ENCODE peak calls at places on chromosome 20, in five cellular contexts. M is GM23248, V is hepatocyte, Y is SK-N-SH, R is MM.1S. U is an unnamed sample.
A peak's percentile ranks its signal among the peaks of the same experiment; 100 is the strongest.

GRCh38 chr20:47785900-47786762 is 850 bp upstream of the SULF2 start:
- DNase-seq in V (peak; percentile 87), M (peak; percentile 84), R (peak; percentile 88), Y (peak; percentile 86), U (peak; percentile 90)

GRCh38 chr20:25676164-25676809 is 20.4 kb downstream of the ZNF337 start:
- DNase-seq in M (peak; percentile 82), V (peak; percentile 46), Y (no peak), R (no peak), U (peak; percentile 72)

GRCh38 chr20:58256842-58257241 is 28.4 kb upstream of the ANKRD60 start:
- DNase-seq in R (no peak), M (no peak), Y (no peak), V (no peak), U (no peak)

GRCh38 chr20:49867453-49868215 is 47.7 kb downstream of the SPATA2 start:
- DNase-seq in M (no peak), V (no peak), R (no peak), Y (no peak), U (no peak)

GRCh38 chr20:45345104-45345936 is 2.9 kb downstream of the SDC4 start:
- DNase-seq in R (no peak), V (no peak), Y (no peak), M (no peak), U (peak; percentile 95)

GRCh38 chr20:11686900-11687543 is 230.7 kb upstream of the BTBD3 start:
- DNase-seq in V (peak; percentile 46), Y (no peak), R (no peak), M (peak; percentile 27), U (peak; percentile 25)

GRCh38 chr20:59159091-59159821 is 4.4 kb upstream of the ZNF831 start:
- DNase-seq in Y (no peak), M (no peak), R (no peak), V (no peak), U (peak; percentile 15)

GRCh38 chr20:58106143-58106750 is 122.2 kb downstream of the ANKRD60 start:
- DNase-seq in M (peak; percentile 21), Y (no peak), V (no peak), R (no peak), U (no peak)

GRCh38 chr20:47934761-47935160 is 149.5 kb upstream of the SULF2 start:
- DNase-seq in R (peak; percentile 63), V (no peak), M (no peak), Y (no peak), U (peak; percentile 96)

GRCh38 chr20:62306440-62307187 is 3.8 kb downstream of the ADRM1 start:
- DNase-seq in Y (no peak), R (no peak), V (no peak), M (no peak), U (no peak)

GRCh38 chr20:50592282-50593004 is 82.3 kb downstream of the PTPN1 start:
- DNase-seq in M (no peak), V (no peak), R (no peak), Y (no peak), U (no peak)

GRCh38 chr20:25632940-25633790 is 9.4 kb upstream of the NANP start:
- DNase-seq in R (no peak), M (peak; percentile 80), Y (no peak), V (no peak), U (peak; percentile 94)

GRCh38 chr20:36904690-36905089 is 28.8 kb downstream of the TLDC2 start:
- DNase-seq in R (no peak), Y (no peak), V (no peak), M (no peak), U (no peak)

GRCh38 chr20:38893485-38894090 is 32.6 kb upstream of the FAM83D start:
- DNase-seq in R (peak; percentile 83), M (peak; percentile 63), Y (peak; percentile 91), V (peak; percentile 79), U (peak; percentile 75)

GRCh38 chr20:51220293-51220706 is 197.4 kb upstream of the KCNG1 start:
- DNase-seq in R (no peak), M (peak; percentile 49), Y (peak; percentile 52), V (peak; percentile 22), U (peak; percentile 65)

DNA sequence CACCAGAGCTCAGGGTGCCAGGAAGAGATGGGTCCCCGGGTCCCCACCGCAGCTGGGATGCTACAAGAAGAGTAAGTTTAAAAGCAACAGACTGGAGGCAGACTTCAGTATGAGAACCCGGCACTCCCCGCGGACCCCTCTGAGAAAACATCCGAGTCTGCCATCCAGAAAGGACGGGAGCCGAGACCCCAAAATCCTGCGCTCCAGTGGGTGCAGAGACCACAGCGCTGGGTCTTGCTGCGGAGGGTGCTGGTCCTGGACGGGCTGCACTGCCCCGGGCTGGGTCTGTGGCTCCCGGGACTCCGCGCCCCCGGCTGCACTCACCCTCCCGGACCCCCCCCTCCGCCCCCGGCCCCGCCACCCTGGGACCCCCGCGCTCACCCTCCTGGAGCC is 304 bp downstream of the HELZ2 start:
- DNase-seq in M (peak; percentile 36), V (no peak), Y (no peak), R (no peak), U (no peak)
- H3K9me2 ChIP-seq in M (no peaks in the 10 kb centered on the region), V (no peaks in the 10 kb centered on the region), Y (no peaks in the 10 kb centered on the region), R (no peaks in the 10 kb centered on the region), U (no peaks in the 10 kb centered on the region)

GRCh38 chr20:574297-574942 is 30.8 kb upstream of the CSNK2A1 start:
- DNase-seq in Y (no peak), R (no peak), V (no peak), M (no peak), U (no peak)

GRCh38 chr20:575230-575629 is 31.6 kb upstream of the CSNK2A1 start:
- DNase-seq in M (no peak), V (no peak), R (no peak), Y (no peak), U (no peak)

GRCh38 chr20:576156-576555 is 32.6 kb upstream of the CSNK2A1 start:
- DNase-seq in V (no peak), R (no peak), Y (no peak), M (no peak), U (no peak)

GRCh38 chr20:573414-574296 is 30.1 kb upstream of the CSNK2A1 start:
- DNase-seq in Y (no peak), V (no peak), R (no peak), M (no peak), U (no peak)

DNA sequence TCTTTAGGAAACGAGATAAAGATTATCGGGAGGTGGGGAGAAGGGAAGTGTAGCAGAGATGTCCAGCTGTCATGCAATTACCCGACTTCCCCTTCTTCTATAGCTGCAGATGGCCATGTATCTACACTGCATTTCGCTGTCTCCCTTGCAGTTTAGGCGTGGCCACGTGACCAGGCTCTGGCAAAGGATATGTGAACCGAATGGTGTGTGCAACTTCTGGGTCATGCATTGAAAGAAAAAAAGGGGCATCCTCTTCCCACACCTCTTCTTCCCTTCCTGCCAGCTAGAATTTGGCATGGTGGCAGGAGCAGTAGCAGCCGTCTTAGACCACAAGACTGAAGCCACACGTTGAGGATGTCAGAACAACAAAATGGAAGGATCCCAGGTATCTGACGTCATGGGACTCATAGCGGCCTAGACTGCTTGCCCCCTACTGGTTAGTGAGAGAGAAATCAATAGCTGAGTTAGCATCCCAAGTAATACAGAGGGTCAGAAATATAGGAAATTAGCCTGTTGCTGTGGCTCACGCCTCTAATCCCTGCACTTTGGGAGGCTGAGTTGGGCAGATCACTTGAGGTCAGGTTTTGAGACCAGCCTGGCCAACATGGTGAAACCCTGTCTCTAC is 32.8 kb downstream of the TCF15 start:
- DNase-seq in M (peak; percentile 55), Y (no peak), V (no peak), R (no peak), U (peak; percentile 22)
- H3K9me2 ChIP-seq in M (no peaks in the 10 kb centered on the region), Y (no peaks in the 10 kb centered on the region), V (no peaks in the 10 kb centered on the region), R (no peaks in the 10 kb centered on the region), U (no peaks in the 10 kb centered on the region)

DNA sequence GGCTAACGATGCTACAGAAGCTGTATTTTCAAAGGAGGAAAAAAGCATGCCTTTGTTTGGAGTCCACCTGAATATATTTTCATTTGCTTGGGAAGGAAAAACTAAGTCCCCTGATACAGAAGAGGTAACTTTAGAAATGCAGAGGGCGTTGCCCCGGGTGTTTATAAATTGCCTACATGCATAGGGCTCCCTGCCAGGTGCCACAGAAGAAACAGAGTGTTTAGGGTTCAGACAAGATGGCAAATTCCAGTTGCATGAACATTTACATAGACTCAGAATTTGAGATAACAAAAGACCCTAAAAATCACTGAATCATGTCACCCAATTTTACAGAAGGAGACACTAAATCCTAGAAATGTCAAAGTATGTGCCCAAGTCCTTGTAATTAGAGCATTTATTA is 19.9 kb downstream of the RIN2 start:
- DNase-seq in M (peak; percentile 29), V (no peak), Y (no peak), R (no peak), U (no peak)
- H3K9me2 ChIP-seq in M (no peaks in the 10 kb centered on the region), V (no peaks in the 10 kb centered on the region), Y (no peaks in the 10 kb centered on the region), R (no peaks in the 10 kb centered on the region), U (no peaks in the 10 kb centered on the region)

GRCh38 chr20:35729283-35729807 is 12.7 kb downstream of the RBM39 start:
- DNase-seq in M (no peak), V (no peak), Y (no peak), R (no peak), U (no peak)
- H3K9me2 ChIP-seq in M (no peaks in the 10 kb centered on the region), V (no peaks in the 10 kb centered on the region), Y (no peaks in the 10 kb centered on the region), R (no peaks in the 10 kb centered on the region), U (no peaks in the 10 kb centered on the region)

DNA sequence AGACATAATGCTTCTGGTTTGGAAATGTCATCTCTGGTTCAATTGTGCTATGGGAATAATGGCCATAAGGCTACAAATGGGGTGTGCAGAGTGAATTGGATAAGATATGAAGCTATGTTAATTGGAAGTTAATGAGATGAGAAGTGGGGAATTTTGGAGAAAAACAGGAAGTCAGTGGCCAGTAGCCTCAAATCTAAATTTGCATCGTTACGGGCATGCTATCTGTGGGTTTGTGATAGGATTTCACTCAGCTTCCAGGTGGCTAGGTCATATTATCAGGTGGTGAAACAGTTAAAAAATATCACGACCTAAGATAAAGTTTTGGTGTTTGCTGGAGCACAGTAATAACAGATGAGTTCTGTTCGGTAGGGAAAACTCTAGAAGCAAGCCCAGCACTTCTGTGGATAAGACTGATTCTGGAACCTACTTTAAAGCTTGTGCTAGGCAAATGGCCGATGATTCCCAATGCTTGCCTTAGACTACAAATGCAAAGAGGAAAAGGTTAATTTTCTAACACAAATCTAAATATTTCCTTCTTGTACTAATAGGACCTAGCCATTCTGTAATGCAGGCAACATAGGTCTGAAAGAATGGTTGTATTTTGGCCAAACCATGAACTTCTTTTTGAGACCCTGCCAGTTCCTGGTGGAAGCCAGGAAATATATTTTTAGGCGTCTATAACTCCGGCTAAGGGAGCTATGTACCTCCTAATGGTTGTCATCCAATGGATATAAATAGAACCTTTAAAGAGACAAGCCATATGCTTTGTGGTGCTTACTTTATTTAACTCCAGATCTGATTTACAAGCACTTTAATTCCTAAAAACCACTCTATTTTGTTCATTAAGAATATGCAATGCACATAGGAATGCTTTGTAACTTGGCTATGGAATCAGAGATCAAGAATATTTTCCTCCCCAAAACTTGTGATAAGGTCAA is 111.0 kb downstream of the PLCB1 start:
- DNase-seq in M (peak; percentile 23), V (no peak), R (no peak), Y (no peak), U (no peak)
- H3K9me2 ChIP-seq in M (no peaks in the 10 kb centered on the region), V (no peaks in the 10 kb centered on the region), R (no peaks in the 10 kb centered on the region), Y (no peaks in the 10 kb centered on the region), U (no peaks in the 10 kb centered on the region)